ENCODE peak calls at places on chromosomes 2 and 18, in eight cellular contexts. P, X, J, G, A, S, U and D are unnamed samples. For H3K9me3, the result is how much of the 10 kb centered on the place peaks cover.

GRCh38 chr2:105919826-105920225 is 175.1 kb downstream of the NCK2 start:
- DNase-seq in X (peak), J (no peak), A (no peak), U (no peak), P (no peak), G (no peak), S (peak), D (peak)

GRCh38 chr18:79139206-79139605 is 70.0 kb downstream of the ATP9B start:
- DNase-seq in J (no peak), G (no peak), P (no peak), A (no peak), S (no peak), X (no peak), U (no peak), D (no peak)

GRCh38 chr2:151973901-151974199 is 125.0 kb downstream of the CACNB4 start:
- DNase-seq in S (no peak), J (peak), P (no peak), U (no peak), G (no peak), A (peak), X (peak), D (peak)

GRCh38 chr2:183951636-183952035 is 646.7 kb upstream of the ZNF804A start:
- DNase-seq in J (no peak), A (no peak), P (no peak), X (no peak), G (no peak), U (no peak), S (no peak), D (no peak)

GRCh38 chr2:241309684-241310117 is 5.8 kb downstream of the HDLBP start:
- DNase-seq in G (no peak), P (no peak), X (no peak), A (peak), U (no peak), S (peak), J (no peak), D (no peak)

GRCh38 chr18:79853993-79854364 is 56.2 kb downstream of the KCNG2 start:
- DNase-seq in J (no peak), X (no peak), S (peak), U (no peak), G (no peak), P (no peak), A (no peak), D (no peak)

GRCh38 chr2:144382848-144383247 is 137.1 kb downstream of the ZEB2 start:
- DNase-seq in G (no peak), U (no peak), A (no peak), J (no peak), P (no peak), X (no peak), S (no peak), D (no peak)

GRCh38 chr2:1091895-1092585 is 141.4 kb downstream of the SNTG2 start:
- DNase-seq in A (no peak), U (no peak), X (no peak), P (no peak), G (no peak), J (no peak), S (no peak), D (no peak)

GRCh38 chr2:43328157-43328556 is 101.8 kb upstream of the ZFP36L2 start:
- DNase-seq in J (no peak), S (no peak), G (no peak), X (no peak), P (no peak), U (no peak), A (no peak), D (no peak)

GRCh38 chr18:50034029-50034428 is 160.9 kb downstream of the MYO5B start:
- DNase-seq in U (no peak), A (no peak), G (no peak), J (no peak), P (no peak), S (no peak), X (no peak), D (no peak)

GRCh38 chr18:2147866-2148265 is 423.4 kb downstream of the METTL4 start:
- DNase-seq in J (no peak), A (peak), P (no peak), G (no peak), S (no peak), U (peak), X (no peak), D (no peak)

GRCh38 chr2:54471221-54471711 is 15.1 kb downstream of the SPTBN1 start:
- DNase-seq in U (no peak), X (peak), P (no peak), G (no peak), A (no peak), J (no peak), S (no peak), D (no peak)

GRCh38 chr2:38613849-38614213 is 11.1 kb upstream of the HNRNPLL start:
- DNase-seq in P (no peak), G (no peak), U (no peak), S (no peak), J (no peak), X (no peak), A (no peak), D (no peak)

GRCh38 chr2:173808676-173809075 is 156.5 kb downstream of the SP3 start:
- DNase-seq in A (no peak), J (no peak), P (no peak), G (no peak), X (no peak), S (no peak), U (no peak), D (no peak)

GRCh38 chr18:76588591-76589303 is 93.7 kb upstream of the ZNF516 start:
- DNase-seq in P (no peak), G (no peak), J (no peak), X (no peak), S (no peak), U (no peak), A (no peak), D (no peak)

GRCh38 chr2:121442889-121443288 is 87.8 kb upstream of the RNU4ATAC start:
- DNase-seq in P (no peak), A (no peak), S (no peak), X (no peak), G (no peak), U (no peak), J (no peak), D (no peak)

GRCh38 chr2:6946722-6947121 is 29.5 kb downstream of the RNF144A start:
- DNase-seq in P (no peak), A (no peak), J (no peak), S (no peak), X (no peak), G (no peak), U (no peak), D (no peak)

GRCh38 chr18:12302391-12303147 is 5.5 kb upstream of the TUBB6 start:
- DNase-seq in J (no peak), S (no peak), U (peak), X (no peak), G (no peak), P (no peak), A (no peak), D (no peak)

GRCh38 chr2:127084611-127085031 is 22.3 kb downstream of the BIN1 start:
- DNase-seq in J (no peak), G (no peak), U (no peak), X (no peak), A (no peak), S (peak), P (no peak), D (no peak)

GRCh38 chr2:182355815-182356214 is 71.0 kb downstream of the PDE1A start:
- DNase-seq in X (no peak), A (no peak), U (no peak), S (no peak), P (no peak), G (no peak), J (no peak), D (no peak)

GRCh38 chr2:289362-290089 is 1.6 kb upstream of the ALKAL2 start:
- DNase-seq in X (no peak), U (no peak), S (no peak), J (no peak), A (peak), P (no peak), G (no peak), D (no peak)

GRCh38 chr18:50797147-50797546 is 22.7 kb downstream of the MRO start:
- DNase-seq in U (no peak), A (no peak), S (no peak), P (no peak), J (no peak), X (no peak), G (no peak), D (no peak)

GRCh38 chr2:191857406-191857805 is 10.5 kb upstream of the CAVIN2 start:
- DNase-seq in J (no peak), P (no peak), S (no peak), X (no peak), A (no peak), U (no peak), G (no peak), D (no peak)

GRCh38 chr2:210113636-210114235 is 57.5 kb downstream of the KANSL1L start:
- DNase-seq in S (no peak), P (no peak), U (no peak), J (no peak), X (no peak), G (no peak), A (no peak), D (no peak)
- H3K9me3 ChIP-seq in S (under half), P (under half), U (under half), J (under half), X (under half), G (half or more), A (under half), D (under half)

GRCh38 chr2:168212167-168212566 is 35.2 kb downstream of the STK39 start:
- DNase-seq in U (no peak), S (no peak), A (no peak), J (no peak), P (no peak), G (no peak), X (no peak), D (no peak)

GRCh38 chr2:168211664-168212163 is 35.7 kb downstream of the STK39 start:
- DNase-seq in J (no peak), X (no peak), U (no peak), A (no peak), G (no peak), S (no peak), P (no peak), D (no peak)

GRCh38 chr2:168210898-168211570 is 36.4 kb downstream of the STK39 start:
- DNase-seq in G (no peak), J (no peak), S (no peak), X (no peak), P (no peak), U (no peak), A (no peak), D (no peak)

GRCh38 chr2:168208652-168209051 is 38.7 kb downstream of the STK39 start:
- DNase-seq in U (no peak), X (no peak), A (no peak), G (no peak), S (no peak), P (no peak), J (no peak), D (no peak)

GRCh38 chr2:168210216-168210897 is 37.0 kb downstream of the STK39 start:
- DNase-seq in X (no peak), P (no peak), S (no peak), G (no peak), A (no peak), J (no peak), U (no peak), D (no peak)
- H3K9me3 ChIP-seq in X (under half), P (under half), S (under half), G (under half), A (under half), J (under half), U (under half), D (under half)

GRCh38 chr2:176101862-176102261 is 2.3 kb downstream of the HOXD12 start:
- DNase-seq in G (no peak), U (no peak), J (no peak), X (no peak), S (no peak), A (peak), P (no peak), D (no peak)
- H3K9me3 ChIP-seq in G (under half), U (under half), J (under half), X (under half), S (under half), A (under half), P (under half), D (under half)

DNA sequence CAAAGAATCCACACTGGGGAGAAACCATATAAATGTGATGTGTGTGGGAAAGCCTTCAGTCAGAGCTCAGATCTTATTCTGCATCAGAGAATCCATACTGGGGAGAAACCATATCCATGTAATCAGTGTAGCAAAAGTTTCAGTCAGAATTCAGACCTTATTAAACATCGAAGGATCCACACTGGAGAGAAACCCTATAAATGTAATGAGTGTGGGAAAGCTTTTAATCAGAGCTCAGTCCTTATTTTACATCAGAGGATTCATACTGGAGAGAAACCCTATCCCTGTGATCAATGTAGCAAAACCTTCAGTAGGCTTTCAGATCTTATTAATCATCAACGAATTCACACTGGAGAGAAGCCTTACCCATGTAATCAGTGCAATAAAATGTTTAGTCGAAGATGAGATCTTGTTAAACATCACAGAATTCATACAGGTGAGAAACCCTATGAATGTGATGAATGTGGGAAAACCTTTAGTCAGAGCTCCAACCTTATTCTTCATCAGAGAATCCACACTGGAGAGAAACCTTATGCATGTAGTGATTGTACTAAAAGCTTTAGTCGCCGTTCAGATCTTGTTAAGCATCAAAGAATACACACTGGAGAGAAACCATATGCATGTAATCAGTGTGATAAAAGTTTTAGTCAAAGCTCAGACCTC is 16.7 kb upstream of the ZSCAN30 start:
- DNase-seq in P (no peak), A (no peak), U (no peak), X (no peak), S (no peak), G (no peak), J (no peak), D (no peak)
- H3K9me3 ChIP-seq in P (half or more), A (under half), U (half or more), X (under half), S (half or more), G (half or more), J (under half), D (under half)

GRCh38 chr18:37667836-37668235 is 102.2 kb upstream of the CELF4 start:
- DNase-seq in S (no peak), A (no peak), G (no peak), J (no peak), U (no peak), P (no peak), X (no peak), D (no peak)
- H3K9me3 ChIP-seq in S (under half), A (under half), G (under half), J (under half), U (under half), P (under half), X (under half), D (under half)

DNA sequence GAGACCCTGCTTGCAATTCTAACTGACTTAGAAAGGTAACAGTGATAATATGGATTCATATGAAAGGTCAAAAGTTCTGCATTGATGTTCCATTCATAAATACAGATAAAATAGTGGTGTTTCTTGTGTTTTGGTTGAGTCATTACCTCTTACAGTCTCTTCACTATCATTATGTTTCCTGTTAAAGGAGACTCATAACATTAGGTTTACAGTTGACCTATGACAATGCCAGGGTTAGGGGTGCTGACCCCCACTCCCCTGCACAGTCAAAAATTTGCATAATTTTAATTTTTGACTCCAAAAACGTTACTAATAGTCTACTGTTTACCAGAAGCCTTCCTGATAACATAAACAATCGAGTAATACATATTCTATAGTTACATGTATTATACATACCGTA is 75.4 kb downstream of the VRK2 start:
- DNase-seq in J (no peak), G (no peak), A (no peak), X (no peak), P (no peak), S (no peak), U (no peak), D (no peak)
- H3K9me3 ChIP-seq in J (under half), G (under half), A (under half), X (under half), P (under half), S (under half), U (under half), D (under half)

GRCh38 chr2:180394305-180394704 is 387.2 kb upstream of the CWC22 start:
- DNase-seq in A (no peak), J (no peak), P (no peak), U (no peak), X (no peak), S (no peak), G (no peak), D (no peak)
- H3K9me3 ChIP-seq in A (under half), J (under half), P (under half), U (under half), X (under half), S (under half), G (under half), D (under half)

GRCh38 chr2:115077594-115077993 is 635.2 kb downstream of the DPP10 start:
- DNase-seq in S (no peak), U (no peak), A (no peak), P (no peak), X (no peak), G (no peak), J (no peak), D (no peak)
- H3K9me3 ChIP-seq in S (under half), U (under half), A (under half), P (under half), X (under half), G (under half), J (under half), D (under half)

GRCh38 chr2:82275599-82275998 is 1971.0 kb upstream of the LRRTM1 start:
- DNase-seq in X (no peak), A (no peak), U (no peak), G (no peak), P (no peak), S (no peak), J (no peak), D (no peak)
- H3K9me3 ChIP-seq in X (under half), A (under half), U (under half), G (under half), P (under half), S (under half), J (under half), D (under half)